ENCODE peak calls at places on chromosomes 16 and 17, in six cellular contexts. C is NCI-H1694 treated with DMSO at 0.1 percent for 48 hours, U is AG10803, B is epithelial cell of prostate, Q is DMS153, J is stomach. R is an unnamed sample.

GRCh38 chr17:7789131-7789530 is 44.9 kb upstream of the KDM6B start:
- DNase-seq in Q (no peak), J (no peak), B (no peak), U (no peak), C (no peak), R (no peak)

GRCh38 chr16:10308305-10309193 is 77.3 kb upstream of the ATF7IP2 start:
- DNase-seq in J (peak), U (no peak), B (peak), Q (no peak), C (no peak), R (no peak)

GRCh38 chr17:61139219-61139618 is 260.4 kb upstream of the TBX2 start:
- DNase-seq in Q (no peak), U (peak), B (peak), C (no peak), J (peak), R (peak)

GRCh38 chr17:32871736-32872135 is 5.2 kb downstream of the MYO1D start:
- DNase-seq in J (no peak), Q (no peak), B (no peak), U (no peak), C (no peak), R (no peak)

GRCh38 chr17:66468241-66469087 is 166.1 kb downstream of the PRKCA start:
- DNase-seq in J (no peak), B (peak), C (no peak), U (peak), Q (no peak), R (no peak)

GRCh38 chr17:50562266-50563094 is 2.0 kb downstream of the CACNA1G start:
- DNase-seq in C (no peak), Q (no peak), U (no peak), B (no peak), J (no peak), R (no peak)

GRCh38 chr17:37039269-37039668 is 90.5 kb downstream of the AATF start:
- DNase-seq in J (no peak), U (no peak), B (no peak), C (no peak), Q (no peak), R (no peak)

GRCh38 chr16:79638386-79639106 is 38.0 kb upstream of the MAF start:
- DNase-seq in Q (no peak), J (no peak), U (no peak), C (no peak), B (no peak), R (no peak)

GRCh38 chr17:11898526-11899235 is 98.6 kb downstream of the ZNF18 start:
- DNase-seq in U (no peak), C (no peak), Q (no peak), B (no peak), J (no peak), R (no peak)

GRCh38 chr16:4915226-4915761 is 21.7 kb downstream of the PPL start:
- DNase-seq in U (peak), B (no peak), C (no peak), J (no peak), Q (no peak), R (peak)

GRCh38 chr16:25256821-25257503 is 683 bp downstream of the ZKSCAN2 start:
- DNase-seq in Q (no peak), J (no peak), U (peak), C (no peak), B (no peak), R (no peak)

GRCh38 chr17:11240041-11240801 is 792 bp upstream of the SHISA6 start:
- DNase-seq in Q (no peak), J (peak), U (no peak), B (no peak), C (no peak), R (no peak)

GRCh38 chr16:66247516-66248089 is 118.9 kb upstream of the CDH5 start:
- DNase-seq in U (no peak), Q (peak), J (no peak), C (no peak), B (no peak), R (no peak)

GRCh38 chr16:57624044-57624688 is 4.3 kb upstream of the ADGRG1 start:
- DNase-seq in U (no peak), Q (no peak), J (no peak), C (no peak), B (no peak), R (no peak)

GRCh38 chr17:81991684-81992513 is 14.5 kb downstream of the ASPSCR1 start:
- DNase-seq in Q (peak), J (peak), B (peak), U (peak), C (peak), R (peak)

GRCh38 chr17:7046127-7046724 is 2.3 kb upstream of the SLC16A11 start:
- DNase-seq in J (peak), B (peak), U (no peak), Q (peak), C (no peak), R (no peak)

GRCh38 chr16:55392701-55393100 is 68.7 kb downstream of the IRX6 start:
- DNase-seq in J (no peak), Q (no peak), U (no peak), B (peak), C (no peak), R (no peak)

GRCh38 chr16:18948372-18949020 is 22.3 kb upstream of the SMG1 start:
- DNase-seq in Q (no peak), B (no peak), J (no peak), U (no peak), C (no peak), R (no peak)

GRCh38 chr16:57826040-57826434 is 23.7 kb upstream of the KIFC3 start:
- DNase-seq in J (no peak), U (no peak), C (no peak), Q (no peak), B (no peak), R (no peak)

GRCh38 chr17:12133183-12133582 is 112.5 kb downstream of the MAP2K4 start:
- DNase-seq in C (no peak), B (no peak), U (peak), Q (no peak), J (no peak), R (no peak)

GRCh38 chr17:17380156-17380925 is 77.2 kb downstream of the NT5M start:
- DNase-seq in Q (no peak), J (no peak), B (no peak), U (no peak), C (no peak), R (no peak)

GRCh38 chr17:7589204-7589868 is 558 bp downstream of the SOX15 start:
- DNase-seq in U (peak), Q (no peak), B (no peak), C (peak), J (peak), R (peak)

GRCh38 chr17:19753049-19753444 is 4.9 kb upstream of the ALDH3A1 start:
- DNase-seq in B (peak), J (peak), C (no peak), Q (peak), U (peak), R (peak)

GRCh38 chr16:58128721-58129096 is 472 bp downstream of the CFAP20 start:
- DNase-seq in C (no peak), U (no peak), Q (no peak), B (no peak), J (no peak), R (peak)

GRCh38 chr17:58802188-58802587 is 46.5 kb downstream of the PPM1E start:
- DNase-seq in U (no peak), J (no peak), Q (no peak), B (no peak), C (no peak), R (no peak)

GRCh38 chr16:15644306-15644961 is 1.5 kb upstream of the MARF1 start:
- DNase-seq in B (peak), U (peak), Q (peak), C (peak), J (no peak), R (peak)

GRCh38 chr17:79810138-79811027 is 13.5 kb upstream of the CBX8 start:
- DNase-seq in B (peak), J (peak), U (peak), Q (peak), C (peak), R (peak)

GRCh38 chr16:25073849-25074248 is 37.7 kb upstream of the LCMT1 start:
- DNase-seq in C (no peak), B (no peak), Q (no peak), U (no peak), J (no peak), R (no peak)

GRCh38 chr17:62693616-62694415 is 66.3 kb downstream of the MRC2 start:
- DNase-seq in Q (no peak), C (peak), B (no peak), J (no peak), U (no peak), R (no peak)

GRCh38 chr17:83196973-83197880 is 117.8 kb downstream of the METRNL start:
- DNase-seq in J (no peak), U (peak), B (no peak), Q (no peak), C (no peak), R (no peak)

GRCh38 chr16:2846511-2847310 is 11.3 kb downstream of the PRSS22 start:
- DNase-seq in J (no peak), Q (no peak), B (no peak), C (no peak), U (peak), R (no peak)

R was measured in myocyte.